ENCODE peak calls at places on chromosomes 3 and 15, in five cellular contexts. J is MM.1S, Y is GM20000, Z is GM12865, B is nephron progenitor cell. N is an unnamed sample.

GRCh38 chr15:42093966-42094365 is 396 bp downstream of the PLA2G4D start:
- DNase-seq in J (no peak), Y (no peak), Z (no peak), B (no peak), N (no peak)

GRCh38 chr3:177146646-177147045 is 50.6 kb downstream of the TBL1XR1 start:
- DNase-seq in J (peak), Y (no peak), Z (no peak), B (no peak), N (no peak)

GRCh38 chr15:93330862-93331544 is 242.0 kb upstream of the RGMA start:
- DNase-seq in J (no peak), Y (no peak), Z (no peak), B (no peak), N (no peak)

GRCh38 chr3:101259485-101260341 is 60.7 kb downstream of the IMPG2 start:
- DNase-seq in J (no peak), Y (no peak), Z (no peak), B (peak), N (no peak)

GRCh38 chr3:94596141-94596540 is 533.3 kb downstream of the NSUN3 start:
- DNase-seq in J (no peak), Y (no peak), Z (no peak), B (no peak), N (no peak)

GRCh38 chr3:37559461-37559860 is 302.2 kb upstream of the CTDSPL start:
- DNase-seq in J (no peak), Y (no peak), Z (no peak), B (no peak), N (no peak)

GRCh38 chr15:71962537-71962936 is 152.2 kb downstream of the NR2E3 start:
- DNase-seq in J (peak), Y (no peak), Z (peak), B (no peak), N (no peak)

GRCh38 chr15:63447277-63447676 is 57.1 kb upstream of the USP3 start:
- DNase-seq in J (no peak), Y (no peak), Z (no peak), B (no peak), N (no peak)

GRCh38 chr3:4774531-4774930 is 204.7 kb upstream of the BHLHE40 start:
- DNase-seq in J (no peak), Y (no peak), Z (no peak), B (no peak), N (no peak)

GRCh38 chr15:87609474-87609873 is 647.1 kb downstream of the NTRK3 start:
- DNase-seq in J (no peak), Y (no peak), Z (no peak), B (no peak), N (no peak)

GRCh38 chr15:78536134-78536533 is 4.1 kb upstream of the PSMA4 start:
- DNase-seq in J (peak), Y (no peak), Z (no peak), B (no peak), N (no peak)

GRCh38 chr3:57060089-57060829 is at the start of gene SPATA12:
- DNase-seq in J (no peak), Y (no peak), Z (no peak), B (no peak), N (no peak)

GRCh38 chr3:190132376-190132775 is 11.7 kb upstream of the P3H2 start:
- DNase-seq in J (no peak), Y (no peak), Z (no peak), B (no peak), N (no peak)

GRCh38 chr15:72231847-72232461 is 964 bp upstream of the PKM start:
- DNase-seq in J (peak), Y (peak), Z (peak), B (no peak), N (peak)

GRCh38 chr3:184524981-184525336 is 36.6 kb upstream of the EPHB3 start:
- DNase-seq in J (no peak), Y (peak), Z (no peak), B (no peak), N (no peak)

GRCh38 chr15:81021321-81021720 is 20.6 kb downstream of the TLNRD1 start:
- DNase-seq in J (no peak), Y (no peak), Z (no peak), B (no peak), N (no peak)

GRCh38 chr3:173688216-173688842 is 290.8 kb downstream of the NLGN1 start:
- DNase-seq in J (no peak), Y (no peak), Z (no peak), B (no peak), N (no peak)

GRCh38 chr3:98596902-98597500 is 3.6 kb upstream of the CPOX start:
- DNase-seq in J (peak), Y (no peak), Z (peak), B (no peak), N (no peak)

GRCh38 chr3:150237490-150237889 is 170.6 kb upstream of the TSC22D2 start:
- DNase-seq in J (no peak), Y (no peak), Z (no peak), B (no peak), N (no peak)

GRCh38 chr3:150236683-150237082 is 171.4 kb upstream of the TSC22D2 start:
- DNase-seq in J (no peak), Y (no peak), Z (no peak), B (no peak), N (no peak)

GRCh38 chr3:150232992-150233451 is 175.1 kb upstream of the TSC22D2 start:
- DNase-seq in J (no peak), Y (no peak), Z (no peak), B (no peak), N (no peak)

GRCh38 chr3:150238043-150238802 is 169.9 kb upstream of the TSC22D2 start:
- DNase-seq in J (no peak), Y (no peak), Z (no peak), B (no peak), N (no peak)

DNA sequence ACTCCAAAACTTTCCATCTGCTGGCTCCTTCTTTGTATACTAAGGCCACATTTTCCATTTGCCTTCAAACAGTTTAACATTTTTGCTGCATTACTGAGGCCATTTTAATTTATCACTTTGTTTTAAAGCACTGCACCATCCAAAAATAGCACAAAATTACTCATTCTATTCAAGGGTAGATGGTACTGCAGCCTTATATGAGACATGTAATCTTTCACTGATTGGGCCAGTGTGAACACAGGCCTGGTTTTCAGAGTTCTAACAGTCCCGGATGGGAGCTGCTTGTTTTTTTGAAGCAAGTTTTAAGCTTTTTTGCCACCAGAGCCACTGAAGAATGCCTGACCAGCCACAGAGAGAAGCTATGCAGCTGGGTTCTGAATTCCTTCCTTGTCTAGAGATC is 172.3 kb upstream of the TSC22D2 start:
- DNase-seq in J (no peak), Y (no peak), Z (no peak), B (no peak), N (no peak)
- TF ChIP-seq CTCF in J (no peak), Y (no peak), Z (no peak), B (no peak), N (no peak)

DNA sequence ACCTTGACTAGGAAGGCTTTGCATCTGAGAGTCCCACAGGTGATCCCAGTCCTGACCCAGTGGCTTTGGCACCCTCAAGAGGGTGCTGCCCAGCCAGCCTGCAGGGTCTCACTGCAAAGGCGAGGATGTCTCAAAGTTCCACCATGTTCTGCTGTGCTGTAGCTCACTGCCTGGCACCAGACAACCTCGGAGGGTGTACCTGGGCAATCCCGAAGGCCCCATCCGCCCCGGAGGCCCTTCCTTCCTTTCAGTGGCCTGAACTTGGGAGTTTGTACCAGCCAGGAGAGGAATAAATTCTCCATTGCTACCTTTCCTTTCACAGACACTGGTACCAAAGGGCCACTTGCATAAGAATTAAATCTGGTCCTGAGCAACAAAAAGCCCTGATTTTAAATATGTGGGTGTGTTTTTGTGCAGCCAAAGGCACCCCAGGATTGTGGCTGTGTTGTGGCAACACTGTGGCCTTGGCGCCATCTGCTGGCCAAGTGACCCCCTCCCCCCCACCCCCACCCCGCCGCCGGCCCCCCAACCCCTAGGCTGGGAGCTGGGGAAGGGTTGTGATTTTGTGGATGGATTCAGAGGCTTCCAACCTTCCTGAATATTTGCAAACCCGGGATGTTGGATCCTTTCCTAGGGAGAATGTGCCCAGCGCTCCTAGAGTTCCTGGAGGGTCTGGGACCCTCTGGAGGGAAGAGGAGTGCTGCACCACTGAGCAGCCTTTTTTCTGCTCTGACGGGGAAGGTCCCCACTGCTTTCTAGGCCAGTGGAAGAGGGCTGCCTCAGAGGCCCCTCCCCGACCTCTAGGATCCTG is 9.7 kb upstream of the PTPN23 start:
- DNase-seq in J (peak), Y (peak), Z (peak), B (peak), N (peak)
- TF ChIP-seq CTCF in J (peak), Y (peak), Z (peak), B (peak), N (peak)

DNA sequence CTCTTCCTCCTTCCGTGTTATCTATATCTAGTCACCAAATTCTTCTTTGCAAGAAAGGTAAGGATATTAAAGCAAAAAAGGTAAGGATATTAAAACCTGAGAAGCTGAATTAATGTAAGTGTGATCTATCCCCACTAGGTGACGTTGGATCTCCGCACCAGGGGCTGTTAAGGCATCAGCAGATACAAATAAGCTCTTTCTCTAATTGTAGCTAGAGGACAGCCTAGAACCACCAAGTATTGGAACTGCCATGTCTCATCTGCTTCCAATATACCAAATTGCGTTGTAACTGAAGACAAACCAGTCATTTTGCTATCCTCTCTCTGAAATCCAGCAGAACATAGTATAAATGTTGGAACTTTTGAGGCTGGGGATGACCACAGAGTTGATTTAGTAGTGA is 471.2 kb upstream of the TGFBR2 start:
- DNase-seq in J (no peak), Y (no peak), Z (peak), B (no peak), N (no peak)
- TF ChIP-seq CTCF in J (no peak), Y (no peak), Z (no peak), B (no peak), N (no peak)

GRCh38 chr3:150626148-150626930 is 23.2 kb downstream of the SELENOT start:
- DNase-seq in J (no peak), Y (no peak), Z (no peak), B (no peak), N (no peak)
- TF ChIP-seq CTCF in J (no peak), Y (no peak), Z (no peak), B (no peak), N (no peak)

GRCh38 chr3:182622241-182622545 is 171.1 kb upstream of the ATP11B start:
- DNase-seq in J (no peak), Y (no peak), Z (no peak), B (no peak), N (no peak)

GRCh38 chr3:182618981-182619591 is 174.2 kb upstream of the ATP11B start:
- DNase-seq in J (peak), Y (no peak), Z (no peak), B (no peak), N (no peak)

GRCh38 chr3:182620715-182621434 is 172.4 kb upstream of the ATP11B start:
- DNase-seq in J (peak), Y (no peak), Z (no peak), B (no peak), N (no peak)

GRCh38 chr3:182618085-182618732 is 175.1 kb upstream of the ATP11B start:
- DNase-seq in J (peak), Y (no peak), Z (peak), B (peak), N (no peak)

GRCh38 chr3:182621435-182622240 is 171.7 kb upstream of the ATP11B start:
- DNase-seq in J (peak), Y (no peak), Z (no peak), B (no peak), N (no peak)
- TF ChIP-seq CTCF in J (peak), Y (no peak), Z (peak), B (peak), N (peak)

DNA sequence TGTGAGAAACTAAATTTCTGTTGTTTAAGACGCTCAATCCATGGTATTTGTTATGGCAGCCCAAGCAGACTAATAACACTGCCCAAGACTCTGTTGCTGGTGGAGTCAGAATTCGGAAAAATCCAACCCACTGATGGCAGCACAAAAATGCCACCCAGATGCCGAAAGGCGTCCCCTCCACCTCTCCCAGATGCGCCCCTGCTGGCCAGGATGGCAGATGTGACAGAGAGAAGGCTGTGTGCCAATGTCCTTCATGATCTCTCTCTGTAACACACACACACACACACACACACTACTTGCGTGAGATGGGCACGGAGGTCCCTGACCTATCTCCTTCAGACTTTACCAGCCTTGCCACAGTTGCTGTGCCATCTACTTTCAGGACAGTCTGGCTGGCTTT is 10.9 kb upstream of the LYSMD4 start:
- DNase-seq in J (no peak), Y (no peak), Z (no peak), B (no peak), N (no peak)
- TF ChIP-seq CTCF in J (no peak), Y (no peak), Z (no peak), B (no peak), N (no peak)

DNA sequence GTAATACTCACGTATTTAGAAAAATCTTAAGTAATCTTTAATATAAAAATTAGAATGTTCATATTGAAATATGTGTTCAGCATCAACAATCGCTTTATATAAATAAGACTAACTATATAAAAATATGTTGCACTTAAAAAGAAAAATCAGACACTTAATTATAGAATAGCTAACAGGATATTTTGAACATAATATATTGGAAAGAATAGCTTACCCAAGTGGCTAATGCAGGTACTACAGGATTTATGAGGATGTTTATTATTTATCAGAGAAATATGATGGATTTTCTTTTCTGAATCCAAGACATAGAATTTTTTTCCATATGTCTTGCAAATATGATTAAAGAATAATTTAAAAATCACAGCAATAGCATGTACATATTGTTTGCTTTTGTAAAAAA is 567.9 kb upstream of the GBE1 start:
- DNase-seq in J (no peak), Y (no peak), Z (no peak), B (no peak), N (no peak)
- TF ChIP-seq CTCF in J (peak), Y (no peak), Z (peak), B (peak), N (peak)

GRCh38 chr3:146421814-146422748 is 47.3 kb downstream of the PLSCR2 start:
- DNase-seq in J (no peak), Y (no peak), Z (no peak), B (no peak), N (no peak)
- TF ChIP-seq CTCF in J (no peak), Y (no peak), Z (no peak), B (no peak), N (no peak)

GRCh38 chr3:52533623-52534280 is at the start of gene NT5DC2:
- DNase-seq in J (peak), Y (peak), Z (peak), B (peak), N (peak)
- TF ChIP-seq CTCF in J (no peak), Y (no peak), Z (no peak), B (no peak), N (peak)

N was measured in GM13977.